ENCODE peak calls at places on chromosome 19, in nine cellular contexts. M, P, V, Y, D, S, Z, I and A are unnamed samples.
A peak's percentile ranks its signal among the peaks of the same experiment; 100 is the strongest.

GRCh38 chr19:496333-496634 is at the start of gene MADCAM1:
- DNase-seq in V (no peak), M (no peak), S (no peak), D (no peak), I (no peak), P (no peak), Z (no peak), Y (no peak), A (no peak)

GRCh38 chr19:55353803-55354697 is 469 bp downstream of the COX6B2 start:
- DNase-seq in P (peak; percentile 70), I (peak; percentile 82), S (no peak), Y (peak; percentile 86), M (peak; percentile 48), D (no peak), Z (peak; percentile 79), V (no peak), A (peak; percentile 88)

GRCh38 chr19:55601127-55601526 is 1.0 kb downstream of the ZNF524 start:
- DNase-seq in I (no peak), Z (no peak), P (no peak), Y (no peak), S (no peak), V (no peak), M (no peak), D (no peak), A (no peak)

GRCh38 chr19:41939861-41940442 is 11.7 kb upstream of the ERFL start:
- DNase-seq in I (peak; percentile 34), D (no peak), V (no peak), P (no peak), Y (peak; percentile 62), S (no peak), M (no peak), Z (peak; percentile 43), A (peak; percentile 76)

GRCh38 chr19:7679017-7679720 is 1.5 kb upstream of the TRAPPC5 start:
- DNase-seq in D (no peak), I (peak; percentile 58), P (no peak), V (peak; percentile 36), Z (no peak), S (no peak), M (no peak), Y (peak; percentile 43), A (no peak)

GRCh38 chr19:39296055-39296645 is at the start of gene IFNL1:
- DNase-seq in Z (peak; percentile 60), I (peak; percentile 72), Y (no peak), D (no peak), M (no peak), V (no peak), P (peak; percentile 40), S (no peak), A (no peak)

GRCh38 chr19:269241-269640 is 22.0 kb downstream of the PLPP2 start:
- DNase-seq in M (no peak), P (no peak), S (no peak), Y (no peak), V (no peak), D (no peak), Z (no peak), I (no peak), A (no peak)

GRCh38 chr19:55877211-55877610 is 40.9 kb downstream of the NLRP4 start:
- DNase-seq in V (no peak), M (no peak), Z (no peak), P (no peak), D (peak; percentile 78), S (no peak), Y (no peak), I (no peak), A (no peak)

GRCh38 chr19:30227661-30228112 is 144.5 kb upstream of the ZNF536 start:
- DNase-seq in P (no peak), M (no peak), Z (peak; percentile 33), D (no peak), Y (peak; percentile 57), S (no peak), I (peak; percentile 39), V (peak; percentile 17), A (peak; percentile 69)

GRCh38 chr19:811007-811434 is 10.7 kb downstream of the PLPPR3 start:
- DNase-seq in Z (no peak), V (no peak), P (no peak), Y (no peak), M (no peak), D (no peak), I (no peak), S (no peak), A (no peak)

GRCh38 chr19:14107581-14108461 is 9.7 kb downstream of the PRKACA start:
- DNase-seq in M (no peak), V (no peak), Z (no peak), D (no peak), S (no peak), I (no peak), Y (no peak), P (no peak), A (no peak)

GRCh38 chr19:43534811-43535761 is 2.1 kb downstream of the ZNF575 start:
- DNase-seq in Y (peak; percentile 64), Z (peak; percentile 68), P (peak; percentile 78), D (no peak), V (peak; percentile 35), S (no peak), I (peak; percentile 32), M (peak; percentile 60), A (no peak)

GRCh38 chr19:1081301-1082164 is 13.6 kb downstream of the POLR2E start:
- DNase-seq in P (no peak), M (no peak), D (no peak), V (no peak), I (no peak), Z (no peak), Y (no peak), S (no peak), A (no peak)

GRCh38 chr19:36182612-36183454 is 30.6 kb upstream of the COX7A1 start:
- DNase-seq in P (no peak), I (no peak), S (no peak), D (no peak), V (no peak), Z (no peak), M (no peak), Y (no peak), A (no peak)

GRCh38 chr19:14363203-14364097 is 17.8 kb upstream of the ADGRE5 start:
- DNase-seq in D (no peak), V (peak; percentile 25), Z (peak; percentile 50), S (no peak), I (peak; percentile 88), P (peak; percentile 72), M (peak; percentile 41), Y (peak; percentile 75), A (no peak)

GRCh38 chr19:48363500-48363809 is 285 bp downstream of the TMEM143 start:
- DNase-seq in D (no peak), S (no peak), P (peak; percentile 83), M (no peak), V (no peak), Z (no peak), I (peak; percentile 29), Y (no peak), A (no peak)

GRCh38 chr19:33624586-33625153 is 2.9 kb downstream of the CHST8 start:
- DNase-seq in Z (no peak), M (no peak), Y (no peak), V (no peak), D (no peak), I (no peak), P (no peak), S (no peak), A (no peak)

GRCh38 chr19:32830231-32831014 is 39.1 kb downstream of the SLC7A9 start:
- DNase-seq in S (no peak), V (no peak), P (no peak), D (no peak), Y (no peak), I (no peak), M (no peak), Z (no peak), A (no peak)

GRCh38 chr19:518292-519231 is 11.3 kb downstream of the TPGS1 start:
- DNase-seq in I (no peak), Z (no peak), D (no peak), Y (peak; percentile 40), P (no peak), M (no peak), S (no peak), V (no peak), A (no peak)

GRCh38 chr19:7257148-7258041 is 36.8 kb downstream of the INSR start:
- DNase-seq in D (no peak), P (peak; percentile 81), V (peak; percentile 68), S (no peak), M (no peak), I (peak; percentile 39), Y (peak; percentile 24), Z (peak; percentile 59), A (no peak)

DNA sequence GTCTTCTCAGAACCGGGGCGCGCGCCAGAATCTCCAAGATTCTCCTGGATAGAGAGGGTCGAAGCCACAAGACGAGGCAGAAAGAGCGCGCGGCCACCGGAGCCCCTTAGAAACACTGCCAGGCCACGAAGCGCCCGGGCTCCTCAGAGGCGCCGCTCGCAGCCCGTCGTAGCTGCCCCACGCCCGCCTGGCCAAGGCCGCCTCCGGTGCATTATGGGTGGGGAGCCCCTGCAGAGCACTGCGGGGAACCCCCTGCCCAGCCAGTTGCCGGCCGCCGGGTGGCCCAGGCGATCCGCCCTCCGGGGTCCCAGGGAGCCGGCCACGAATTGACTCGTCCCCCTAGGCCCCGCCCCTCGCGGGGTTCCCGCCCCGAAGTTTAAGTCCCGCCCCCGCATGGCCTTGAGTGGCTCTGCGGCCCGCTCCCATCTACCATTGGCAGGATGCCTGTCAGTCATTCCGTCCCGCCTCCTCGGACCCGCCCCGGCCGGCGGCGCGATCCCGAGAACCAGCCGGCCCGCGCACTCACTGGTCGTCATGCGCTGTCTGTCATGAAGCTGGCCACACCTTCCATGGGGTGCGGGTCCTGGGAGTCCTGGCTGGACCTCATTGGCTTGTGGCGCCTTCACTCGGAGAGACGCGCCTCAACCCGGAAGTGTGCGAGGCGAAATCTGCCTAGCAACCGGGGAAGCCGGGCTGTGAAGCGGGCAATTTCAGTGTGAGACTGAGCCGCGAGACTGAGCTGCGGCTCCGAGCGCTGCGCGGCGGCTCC is 20.2 kb upstream of the GATAD2A start:
- DNase-seq in S (peak; percentile 100), Y (peak; percentile 100), I (peak; percentile 100), P (peak; percentile 100), Z (peak; percentile 100), V (peak; percentile 99), M (peak; percentile 100), D (peak; percentile 100), A (peak; percentile 86)
- TF ChIP-seq POLR2A in S (peak; percentile 26), Y (peak; percentile 80), I (no peak), P (peak; percentile 76), Z (no peak), V (no peak), M (peak; percentile 48), D (no peak), A (peak; percentile 66)

GRCh38 chr19:45051929-45052579 is 13.2 kb downstream of the CLASRP start:
- DNase-seq in M (no peak), P (no peak), Z (peak; percentile 85), D (no peak), V (no peak), I (no peak), S (no peak), Y (peak; percentile 54), A (no peak)
- TF ChIP-seq POLR2AphosphoS5 in M (no peak), P (no peak), Z (no peak), D (no peak), V (no peak), I (no peak), S (no peak), Y (no peak), A (no peak)

GRCh38 chr19:17178291-17178690 is 36.9 kb upstream of the USE1 start:
- DNase-seq in Y (no peak), V (no peak), D (no peak), S (no peak), Z (no peak), M (no peak), P (no peak), I (no peak), A (no peak)
- TF ChIP-seq POLR2A in Y (no peak), V (no peak), D (no peak), S (no peak), Z (no peak), M (no peak), P (no peak), I (no peak), A (no peak)

GRCh38 chr19:40365613-40366401 is 17.3 kb downstream of the PLD3 start:
- DNase-seq in V (no peak), S (no peak), I (peak; percentile 84), D (no peak), Z (peak; percentile 54), P (no peak), M (peak; percentile 37), Y (peak; percentile 50), A (peak; percentile 94)
- TF ChIP-seq POLR2AphosphoS5 in V (no peak), S (no peak), I (peak; percentile 23), D (peak; percentile 44), Z (no peak), P (no peak), M (no peak), Y (no peak), A (no peak)